ENCODE peak calls at places on chromosomes 4 and X, in four cellular contexts. One of them, this sample, is unnamed.

GRCh38 chr4:181685461-181685860 is 557.7 kb upstream of the TENM3 start:
- DNase-seq in tibial nerve: no peak
- DNase-seq in cardiac muscle cell: no peak
- DNase-seq in pancreas: no peak
- DNase-seq in this sample: no peak

GRCh38 chrX:111662314-111662713 is 18.7 kb upstream of the ALG13 start:
- DNase-seq in tibial nerve: no peak
- DNase-seq in cardiac muscle cell: no peak
- DNase-seq in pancreas: no peak
- DNase-seq in this sample: no peak

GRCh38 chr4:151922811-151923210 is 162.0 kb upstream of the GATB start:
- DNase-seq in tibial nerve: no peak
- DNase-seq in cardiac muscle cell: no peak
- DNase-seq in pancreas: no peak
- DNase-seq in this sample: no peak

GRCh38 chr4:184752496-184753275 is 18.8 kb upstream of the CENPU start:
- DNase-seq in tibial nerve: no peak
- DNase-seq in cardiac muscle cell: no peak
- DNase-seq in pancreas: no peak
- DNase-seq in this sample: no peak

GRCh38 chr4:6926081-6926480 is 16.5 kb downstream of the TBC1D14 start:
- DNase-seq in tibial nerve: no peak
- DNase-seq in cardiac muscle cell: no peak
- DNase-seq in pancreas: no peak
- DNase-seq in this sample: no peak

GRCh38 chr4:21991050-21991449 is 42.5 kb upstream of the KCNIP4 start:
- DNase-seq in tibial nerve: no peak
- DNase-seq in cardiac muscle cell: no peak
- DNase-seq in pancreas: no peak
- DNase-seq in this sample: no peak

GRCh38 chr4:120769227-120769626 is 153.3 kb downstream of the PRDM5 start:
- DNase-seq in tibial nerve: no peak
- DNase-seq in cardiac muscle cell: no peak
- DNase-seq in pancreas: no peak
- DNase-seq in this sample: no peak

GRCh38 chr4:143641406-143641805 is 59.1 kb downstream of the FREM3 start:
- DNase-seq in tibial nerve: no peak
- DNase-seq in cardiac muscle cell: no peak
- DNase-seq in pancreas: no peak
- DNase-seq in this sample: no peak

GRCh38 chrX:139213241-139213709 is 317.3 kb upstream of the F9 start:
- DNase-seq in tibial nerve: no peak
- DNase-seq in cardiac muscle cell: no peak
- DNase-seq in pancreas: no peak
- DNase-seq in this sample: no peak

GRCh38 chr4:11635336-11635735 is 206.6 kb upstream of the HS3ST1 start:
- DNase-seq in tibial nerve: no peak
- DNase-seq in cardiac muscle cell: no peak
- DNase-seq in pancreas: no peak
- DNase-seq in this sample: no peak

GRCh38 chrX:74408310-74408709 is 13.0 kb upstream of the SLC16A2 start:
- DNase-seq in tibial nerve: no peak
- DNase-seq in cardiac muscle cell: no peak
- DNase-seq in pancreas: no peak
- DNase-seq in this sample: no peak

GRCh38 chrX:149720021-149720689 is 8.3 kb downstream of the MAGEA11 start:
- DNase-seq in tibial nerve: no peak
- DNase-seq in cardiac muscle cell: no peak
- DNase-seq in pancreas: peak; percentile 38
- DNase-seq in this sample: no peak

GRCh38 chr4:6688879-6689505 is 4.7 kb upstream of the S100P start:
- DNase-seq in tibial nerve: peak; percentile 48
- DNase-seq in cardiac muscle cell: no peak
- DNase-seq in pancreas: no peak
- DNase-seq in this sample: no peak

GRCh38 chrX:95055991-95056390 is 1382.0 kb downstream of the FAM133A start:
- DNase-seq in tibial nerve: no peak
- DNase-seq in cardiac muscle cell: no peak
- DNase-seq in pancreas: no peak
- DNase-seq in this sample: no peak

GRCh38 chr4:33171873-33172550 is 2451.8 kb downstream of the PCDH7 start:
- DNase-seq in tibial nerve: no peak
- DNase-seq in cardiac muscle cell: no peak
- DNase-seq in pancreas: no peak
- DNase-seq in this sample: no peak

GRCh38 chrX:11409957-11410356 is 116.7 kb downstream of the AMELX start:
- DNase-seq in tibial nerve: no peak
- DNase-seq in cardiac muscle cell: no peak
- DNase-seq in pancreas: no peak
- DNase-seq in this sample: no peak

GRCh38 chr4:8344387-8344786 is 74.8 kb downstream of the HTRA3 start:
- DNase-seq in tibial nerve: no peak
- DNase-seq in cardiac muscle cell: no peak
- DNase-seq in pancreas: no peak
- DNase-seq in this sample: no peak

GRCh38 chr4:108571027-108571569 is 49.3 kb upstream of the RPL34 start:
- DNase-seq in tibial nerve: no peak
- DNase-seq in cardiac muscle cell: no peak
- DNase-seq in pancreas: no peak
- DNase-seq in this sample: no peak

GRCh38 chr4:71130827-71131603 is 137.6 kb downstream of the DCK start:
- DNase-seq in tibial nerve: no peak
- DNase-seq in cardiac muscle cell: no peak
- DNase-seq in pancreas: no peak
- DNase-seq in this sample: no peak

GRCh38 chr4:67533112-67533511 is 12.2 kb downstream of the CENPC start:
- DNase-seq in tibial nerve: no peak
- DNase-seq in cardiac muscle cell: no peak
- DNase-seq in pancreas: no peak
- DNase-seq in this sample: no peak

GRCh38 chrX:150182176-150182575 is 180.9 kb upstream of the MAMLD1 start:
- DNase-seq in tibial nerve: no peak
- DNase-seq in cardiac muscle cell: no peak
- DNase-seq in pancreas: no peak
- DNase-seq in this sample: no peak

GRCh38 chrX:106906361-106906760 is 3.2 kb upstream of the RIPPLY1 start:
- DNase-seq in tibial nerve: no peak
- DNase-seq in cardiac muscle cell: peak; percentile 45
- DNase-seq in pancreas: no peak
- DNase-seq in this sample: peak; percentile 28

GRCh38 chrX:1584237-1585011 is 7.0 kb upstream of the AKAP17A start:
- DNase-seq in tibial nerve: no peak
- DNase-seq in cardiac muscle cell: no peak
- DNase-seq in pancreas: no peak
- DNase-seq in this sample: peak; percentile 3

GRCh38 chrX:68647156-68647957 is at the start of gene STARD8:
- DNase-seq in tibial nerve: peak; percentile 12
- DNase-seq in cardiac muscle cell: peak; percentile 49
- DNase-seq in pancreas: peak; percentile 28
- DNase-seq in this sample: no peak

GRCh38 chr4:28075557-28075956 is 1214.9 kb downstream of the STIM2 start:
- DNase-seq in tibial nerve: no peak
- DNase-seq in cardiac muscle cell: no peak
- DNase-seq in pancreas: no peak
- DNase-seq in this sample: no peak

GRCh38 chrX:111131572-111131971 is 35.6 kb downstream of the PAK3 start:
- DNase-seq in tibial nerve: no peak
- DNase-seq in cardiac muscle cell: no peak
- DNase-seq in pancreas: no peak
- DNase-seq in this sample: no peak

GRCh38 chrX:72121381-72121780 is 10.3 kb downstream of the RTL5 start:
- DNase-seq in tibial nerve: peak; percentile 69
- DNase-seq in cardiac muscle cell: no peak
- DNase-seq in pancreas: no peak
- DNase-seq in this sample: peak; percentile 63

GRCh38 chrX:49001521-49002090 is 458 bp downstream of the GRIPAP1 start:
- DNase-seq in tibial nerve: peak; percentile 5
- DNase-seq in cardiac muscle cell: peak; percentile 31
- DNase-seq in pancreas: peak; percentile 13
- DNase-seq in this sample: peak; percentile 29

GRCh38 chr4:54493862-54494261 is 163.9 kb upstream of the KIT start:
- DNase-seq in tibial nerve: no peak
- DNase-seq in cardiac muscle cell: no peak
- DNase-seq in pancreas: no peak
- DNase-seq in this sample: no peak

GRCh38 chr4:47640911-47641310 is 155.8 kb downstream of the ATP10D start:
- DNase-seq in tibial nerve: no peak
- DNase-seq in cardiac muscle cell: no peak
- DNase-seq in pancreas: no peak
- DNase-seq in this sample: no peak

GRCh38 chr4:116180056-116180690 is 905.2 kb downstream of the TRAM1L1 start:
- DNase-seq in tibial nerve: no peak
- DNase-seq in cardiac muscle cell: no peak
- DNase-seq in pancreas: no peak
- DNase-seq in this sample: no peak

GRCh38 chr4:3045500-3045850 is 28.9 kb downstream of the HTT-AS start:
- DNase-seq in tibial nerve: no peak
- DNase-seq in cardiac muscle cell: no peak
- DNase-seq in pancreas: no peak
- DNase-seq in this sample: peak; percentile 70
- H3K27ac ChIP-seq in tibial nerve: no peak overlapping the region
- H3K27ac ChIP-seq in cardiac muscle cell: no peak overlapping the region
- H3K27ac ChIP-seq in pancreas: no peak overlapping the region
- H3K27ac ChIP-seq in this sample: no peak overlapping the region

DNA sequence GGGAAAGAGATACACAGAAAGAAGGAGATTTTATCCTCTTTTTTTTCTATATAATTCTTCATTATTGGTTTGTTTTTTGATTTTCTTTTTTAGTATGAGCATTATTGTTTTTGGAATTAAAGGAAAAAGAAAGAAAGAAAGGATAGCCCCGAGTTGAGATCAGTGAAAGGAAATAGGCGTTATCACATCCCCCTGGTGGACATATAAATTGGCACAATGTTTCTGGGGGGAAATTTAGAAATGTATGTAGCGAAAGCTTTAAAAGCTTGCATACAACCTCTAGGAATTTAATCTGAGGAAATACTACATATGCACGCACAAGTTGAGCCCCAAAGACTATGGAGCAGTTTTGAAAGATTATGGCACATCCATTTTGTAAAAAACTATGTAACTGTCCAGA is 226.3 kb upstream of the LDB2 start:
- DNase-seq in tibial nerve: no peak
- DNase-seq in cardiac muscle cell: no peak
- DNase-seq in pancreas: no peak
- DNase-seq in this sample: no peak
- TF ChIP-seq CTCF in tibial nerve: no peak
- TF ChIP-seq CTCF in cardiac muscle cell: peak; percentile 31
- TF ChIP-seq CTCF in pancreas: no peak
- TF ChIP-seq CTCF in this sample: no peak

GRCh38 chr4:103948244-103949018 is 228.6 kb upstream of the TACR3 start:
- DNase-seq in tibial nerve: no peak
- DNase-seq in cardiac muscle cell: no peak
- DNase-seq in pancreas: no peak
- DNase-seq in this sample: no peak
- H3K27ac ChIP-seq in tibial nerve: no peak overlapping the region
- H3K27ac ChIP-seq in cardiac muscle cell: no peak overlapping the region
- H3K27ac ChIP-seq in pancreas: no peak overlapping the region
- H3K27ac ChIP-seq in this sample: no peak overlapping the region

GRCh38 chrX:12770440-12770839 is 20.8 kb upstream of the PRPS2 start:
- DNase-seq in tibial nerve: no peak
- DNase-seq in cardiac muscle cell: peak; percentile 40
- DNase-seq in pancreas: no peak
- DNase-seq in this sample: no peak
- TF ChIP-seq CTCF in tibial nerve: no peak
- TF ChIP-seq CTCF in cardiac muscle cell: peak; percentile 43
- TF ChIP-seq CTCF in pancreas: peak; percentile 75
- TF ChIP-seq CTCF in this sample: no peak

GRCh38 chrX:77014655-77015377 is 432.4 kb upstream of the FGF16 start:
- DNase-seq in tibial nerve: no peak
- DNase-seq in cardiac muscle cell: peak; percentile 60
- DNase-seq in pancreas: no peak
- DNase-seq in this sample: no peak
- H3K27ac ChIP-seq in tibial nerve: no peak overlapping the region
- H3K27ac ChIP-seq in cardiac muscle cell: peak overlapping the region; percentile 78
- H3K27ac ChIP-seq in pancreas: no peak overlapping the region
- H3K27ac ChIP-seq in this sample: no peak overlapping the region

This sample was measured in lung.